ENCODE peak calls at places on chromosomes 1 and 21, in seven cellular contexts. One of them, this sample, is unnamed.

GRCh38 chr1:106515375-106515774 is 541.1 kb upstream of the PRMT6 start:
- DNase-seq in GM06990: no peak
- DNase-seq in spleen: no peak
- DNase-seq in heart left ventricle: no peak
- DNase-seq in A549: no peak
- DNase-seq in lower leg skin: no peak
- DNase-seq in NB4: no peak
- DNase-seq in this sample: no peak

GRCh38 chr1:2414297-2414958 is 2.1 kb upstream of the PEX10 start:
- DNase-seq in NB4: peak; percentile 80
- DNase-seq in A549: peak; percentile 67
- DNase-seq in GM06990: peak; percentile 80
- DNase-seq in heart left ventricle: peak; percentile 73
- DNase-seq in lower leg skin: peak; percentile 96
- DNase-seq in spleen: peak; percentile 95
- DNase-seq in this sample: peak; percentile 84

GRCh38 chr1:94079991-94080388 is 41.0 kb downstream of the ABCA4 start:
- DNase-seq in spleen: no peak
- DNase-seq in lower leg skin: peak; percentile 26
- DNase-seq in GM06990: no peak
- DNase-seq in A549: no peak
- DNase-seq in heart left ventricle: no peak
- DNase-seq in NB4: no peak
- DNase-seq in this sample: no peak

GRCh38 chr1:107640207-107640606 is 324.8 kb downstream of the VAV3 start:
- DNase-seq in GM06990: no peak
- DNase-seq in heart left ventricle: no peak
- DNase-seq in NB4: peak; percentile 6
- DNase-seq in spleen: no peak
- DNase-seq in lower leg skin: no peak
- DNase-seq in A549: no peak
- DNase-seq in this sample: no peak

GRCh38 chr1:200372095-200372884 is 37.5 kb downstream of the ZNF281 start:
- DNase-seq in spleen: no peak
- DNase-seq in heart left ventricle: no peak
- DNase-seq in A549: peak; percentile 85
- DNase-seq in lower leg skin: no peak
- DNase-seq in GM06990: no peak
- DNase-seq in NB4: no peak
- DNase-seq in this sample: no peak

GRCh38 chr1:163069142-163069541 is at the start of gene RGS4:
- DNase-seq in A549: no peak
- DNase-seq in lower leg skin: no peak
- DNase-seq in heart left ventricle: peak; percentile 70
- DNase-seq in spleen: no peak
- DNase-seq in NB4: peak; percentile 14
- DNase-seq in GM06990: no peak
- DNase-seq in this sample: no peak

GRCh38 chr1:244633140-244633539 is 19.8 kb upstream of the DESI2 start:
- DNase-seq in NB4: no peak
- DNase-seq in A549: no peak
- DNase-seq in heart left ventricle: no peak
- DNase-seq in GM06990: no peak
- DNase-seq in spleen: no peak
- DNase-seq in lower leg skin: no peak
- DNase-seq in this sample: no peak

GRCh38 chr1:79079770-79080169 is 73.2 kb upstream of the ADGRL4 start:
- DNase-seq in heart left ventricle: peak; percentile 35
- DNase-seq in GM06990: no peak
- DNase-seq in lower leg skin: no peak
- DNase-seq in spleen: no peak
- DNase-seq in A549: no peak
- DNase-seq in NB4: no peak
- DNase-seq in this sample: no peak

GRCh38 chr21:46124926-46125845 is 27.3 kb downstream of the COL6A2 start:
- DNase-seq in GM06990: no peak
- DNase-seq in spleen: peak; percentile 63
- DNase-seq in lower leg skin: peak; percentile 83
- DNase-seq in NB4: no peak
- DNase-seq in heart left ventricle: peak; percentile 17
- DNase-seq in A549: no peak
- DNase-seq in this sample: no peak

GRCh38 chr1:205183676-205184335 is 27.7 kb downstream of the DSTYK start:
- DNase-seq in spleen: no peak
- DNase-seq in A549: no peak
- DNase-seq in GM06990: no peak
- DNase-seq in lower leg skin: no peak
- DNase-seq in heart left ventricle: peak; percentile 26
- DNase-seq in NB4: peak; percentile 10
- DNase-seq in this sample: no peak

GRCh38 chr1:169680377-169681019 is 30.9 kb downstream of the SELL start:
- DNase-seq in NB4: no peak
- DNase-seq in heart left ventricle: no peak
- DNase-seq in A549: no peak
- DNase-seq in lower leg skin: no peak
- DNase-seq in spleen: peak; percentile 79
- DNase-seq in GM06990: peak; percentile 64
- DNase-seq in this sample: peak; percentile 81

GRCh38 chr21:30577766-30578165 is 12.4 kb downstream of the KRTAP22-2 start:
- DNase-seq in NB4: no peak
- DNase-seq in GM06990: no peak
- DNase-seq in heart left ventricle: no peak
- DNase-seq in lower leg skin: no peak
- DNase-seq in spleen: no peak
- DNase-seq in A549: no peak
- DNase-seq in this sample: no peak

GRCh38 chr1:109281680-109282496 is 1.1 kb downstream of the PSRC1 start:
- DNase-seq in lower leg skin: no peak
- DNase-seq in A549: no peak
- DNase-seq in spleen: no peak
- DNase-seq in GM06990: no peak
- DNase-seq in heart left ventricle: no peak
- DNase-seq in NB4: peak; percentile 57
- DNase-seq in this sample: no peak

GRCh38 chr1:93964777-93965200 is 55.6 kb upstream of the GCLM start:
- DNase-seq in GM06990: no peak
- DNase-seq in spleen: no peak
- DNase-seq in heart left ventricle: no peak
- DNase-seq in A549: peak; percentile 25
- DNase-seq in lower leg skin: no peak
- DNase-seq in NB4: peak; percentile 53
- DNase-seq in this sample: peak; percentile 12

GRCh38 chr1:164771568-164772350 is 212.8 kb downstream of the PBX1 start:
- DNase-seq in lower leg skin: no peak
- DNase-seq in GM06990: no peak
- DNase-seq in spleen: no peak
- DNase-seq in heart left ventricle: no peak
- DNase-seq in A549: no peak
- DNase-seq in NB4: no peak
- DNase-seq in this sample: no peak

GRCh38 chr1:23923592-23924495 is 10.7 kb upstream of the CNR2 start:
- DNase-seq in spleen: no peak
- DNase-seq in heart left ventricle: no peak
- DNase-seq in A549: no peak
- DNase-seq in lower leg skin: peak; percentile 57
- DNase-seq in GM06990: no peak
- DNase-seq in NB4: no peak
- DNase-seq in this sample: no peak

GRCh38 chr1:17060129-17060868 is 6.5 kb upstream of the SDHB start:
- DNase-seq in NB4: peak; percentile 88
- DNase-seq in lower leg skin: no peak
- DNase-seq in spleen: no peak
- DNase-seq in heart left ventricle: no peak
- DNase-seq in GM06990: no peak
- DNase-seq in A549: no peak
- DNase-seq in this sample: no peak

GRCh38 chr1:229114315-229114714 is 156.6 kb upstream of the RAB4A start:
- DNase-seq in NB4: no peak
- DNase-seq in A549: no peak
- DNase-seq in GM06990: no peak
- DNase-seq in spleen: no peak
- DNase-seq in heart left ventricle: no peak
- DNase-seq in lower leg skin: no peak
- DNase-seq in this sample: no peak

GRCh38 chr21:17794631-17795030 is 24.5 kb downstream of the C21orf91 start:
- DNase-seq in spleen: no peak
- DNase-seq in NB4: no peak
- DNase-seq in heart left ventricle: no peak
- DNase-seq in A549: no peak
- DNase-seq in lower leg skin: no peak
- DNase-seq in GM06990: no peak
- DNase-seq in this sample: no peak

GRCh38 chr1:3746389-3746783 is 5.9 kb upstream of the CCDC27 start:
- DNase-seq in A549: no peak
- DNase-seq in heart left ventricle: peak; percentile 34
- DNase-seq in GM06990: no peak
- DNase-seq in spleen: no peak
- DNase-seq in NB4: no peak
- DNase-seq in lower leg skin: no peak
- DNase-seq in this sample: no peak

GRCh38 chr1:60283690-60284089 is 210.1 kb upstream of the C1orf87 start:
- DNase-seq in spleen: no peak
- DNase-seq in lower leg skin: no peak
- DNase-seq in GM06990: no peak
- DNase-seq in heart left ventricle: no peak
- DNase-seq in A549: no peak
- DNase-seq in NB4: no peak
- DNase-seq in this sample: no peak

GRCh38 chr1:217133092-217133491 is 409.9 kb upstream of the ESRRG start:
- DNase-seq in heart left ventricle: no peak
- DNase-seq in GM06990: no peak
- DNase-seq in NB4: no peak
- DNase-seq in lower leg skin: no peak
- DNase-seq in spleen: no peak
- DNase-seq in A549: no peak
- DNase-seq in this sample: no peak

GRCh38 chr21:44908908-44909307 is 11.8 kb downstream of the ITGB2 start:
- DNase-seq in NB4: no peak
- DNase-seq in lower leg skin: no peak
- DNase-seq in GM06990: no peak
- DNase-seq in spleen: no peak
- DNase-seq in heart left ventricle: no peak
- DNase-seq in A549: no peak
- DNase-seq in this sample: no peak

GRCh38 chr1:2003564-2004131 is at the start of gene CFAP74:
- DNase-seq in A549: no peak
- DNase-seq in NB4: no peak
- DNase-seq in GM06990: no peak
- DNase-seq in lower leg skin: no peak
- DNase-seq in heart left ventricle: no peak
- DNase-seq in spleen: no peak
- DNase-seq in this sample: no peak

DNA sequence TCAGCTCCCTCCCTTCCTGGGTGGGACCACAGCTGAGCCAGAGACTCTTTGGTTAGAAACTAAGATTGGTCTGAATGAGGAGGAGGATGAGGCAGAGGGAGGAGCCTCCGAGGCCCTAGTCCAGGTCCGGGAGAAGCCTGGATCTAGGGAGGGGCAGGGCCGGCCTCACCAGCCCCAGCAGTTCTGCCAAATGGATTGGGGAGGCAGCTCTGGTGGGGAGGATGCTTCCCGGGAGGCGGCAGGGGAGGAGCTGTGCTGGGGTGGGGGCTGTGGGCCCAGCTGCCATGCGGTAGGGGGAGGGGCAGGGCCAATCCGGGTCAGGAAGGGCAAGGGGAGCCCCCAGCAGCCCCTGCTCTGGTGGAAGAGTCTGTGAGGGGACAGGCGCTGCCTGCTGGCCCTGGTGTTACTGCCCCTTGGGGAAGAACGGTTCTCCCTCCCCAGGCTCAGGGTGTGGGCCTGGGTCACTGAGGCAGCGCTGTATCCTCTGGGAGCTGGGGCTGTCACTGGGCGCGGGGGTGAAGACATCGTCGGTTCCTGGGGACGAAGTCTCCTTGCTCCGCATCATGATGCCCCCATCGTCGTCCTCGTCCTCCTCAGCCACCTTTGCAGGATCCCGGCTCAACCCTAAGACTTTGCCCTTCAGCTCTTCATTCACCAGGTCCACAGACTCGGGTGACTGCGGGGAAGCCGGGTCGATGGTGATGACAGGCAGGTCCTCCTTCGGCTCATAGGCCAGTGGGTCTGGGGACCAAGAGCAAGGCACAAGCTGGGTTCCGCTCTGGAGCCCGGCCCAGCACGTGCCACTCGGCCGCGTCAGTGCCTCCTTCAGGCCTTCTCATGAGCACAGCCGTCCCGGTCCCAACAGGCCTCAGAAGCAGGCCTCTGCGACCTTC is 54.8 kb downstream of the SLC9A1 start:
- DNase-seq in NB4: peak; percentile 6
- DNase-seq in GM06990: no peak
- DNase-seq in spleen: no peak
- DNase-seq in lower leg skin: peak; percentile 91
- DNase-seq in heart left ventricle: peak; percentile 65
- DNase-seq in A549: peak; percentile 48
- DNase-seq in this sample: no peak
- H3K4me3 ChIP-seq in NB4: no peak overlapping the region
- H3K4me3 ChIP-seq in GM06990: no peak overlapping the region
- H3K4me3 ChIP-seq in spleen: no peak overlapping the region
- H3K4me3 ChIP-seq in lower leg skin: no peak overlapping the region
- H3K4me3 ChIP-seq in heart left ventricle: no peak overlapping the region
- H3K4me3 ChIP-seq in A549: no peak overlapping the region
- H3K4me3 ChIP-seq in this sample: no peak overlapping the region

GRCh38 chr1:154624756-154625643 is 17.0 kb upstream of the ADAR start:
- DNase-seq in NB4: no peak
- DNase-seq in heart left ventricle: no peak
- DNase-seq in spleen: no peak
- DNase-seq in lower leg skin: no peak
- DNase-seq in GM06990: no peak
- DNase-seq in A549: no peak
- DNase-seq in this sample: no peak
- TF ChIP-seq CTCF in NB4: no peak
- TF ChIP-seq CTCF in heart left ventricle: no peak
- TF ChIP-seq CTCF in spleen: no peak
- TF ChIP-seq CTCF in lower leg skin: no peak
- TF ChIP-seq CTCF in GM06990: no peak
- TF ChIP-seq CTCF in A549: no peak
- TF ChIP-seq CTCF in this sample: no peak

GRCh38 chr1:30662291-30662840 is 61.0 kb downstream of the MATN1 start:
- DNase-seq in spleen: peak; percentile 30
- DNase-seq in lower leg skin: no peak
- DNase-seq in GM06990: no peak
- DNase-seq in NB4: no peak
- DNase-seq in A549: no peak
- DNase-seq in heart left ventricle: no peak
- DNase-seq in this sample: no peak
- H3K4me3 ChIP-seq in spleen: no peak overlapping the region
- H3K4me3 ChIP-seq in lower leg skin: no peak overlapping the region
- H3K4me3 ChIP-seq in GM06990: no peak overlapping the region
- H3K4me3 ChIP-seq in NB4: no peak overlapping the region
- H3K4me3 ChIP-seq in A549: no peak overlapping the region
- H3K4me3 ChIP-seq in heart left ventricle: no peak overlapping the region
- H3K4me3 ChIP-seq in this sample: no peak overlapping the region

GRCh38 chr1:207619833-207620572 is 24.9 kb upstream of the CR1L start:
- DNase-seq in GM06990: no peak
- DNase-seq in NB4: peak; percentile 64
- DNase-seq in heart left ventricle: no peak
- DNase-seq in A549: peak; percentile 28
- DNase-seq in lower leg skin: no peak
- DNase-seq in spleen: no peak
- DNase-seq in this sample: peak; percentile 52

DNA sequence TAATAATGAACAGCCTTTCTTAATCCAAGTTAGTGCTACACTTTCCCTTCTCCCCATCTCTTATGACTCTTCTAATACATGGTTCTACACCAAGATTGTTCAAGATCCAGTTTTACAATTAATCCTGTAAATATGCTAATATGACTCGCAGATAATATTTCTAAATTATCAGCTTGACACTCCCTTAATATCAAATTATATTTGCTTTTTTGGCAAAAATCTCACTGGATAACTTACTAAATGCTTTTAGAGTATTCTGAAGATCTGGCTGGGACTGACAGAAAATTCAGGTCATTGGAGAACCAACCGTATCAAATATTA is 24.4 kb upstream of the CR1L start:
- DNase-seq in NB4: no peak
- DNase-seq in spleen: no peak
- DNase-seq in GM06990: no peak
- DNase-seq in heart left ventricle: no peak
- DNase-seq in lower leg skin: no peak
- DNase-seq in A549: no peak
- DNase-seq in this sample: no peak
- TF ChIP-seq CTCF in NB4: no peak
- TF ChIP-seq CTCF in spleen: peak; percentile 32
- TF ChIP-seq CTCF in GM06990: no peak
- TF ChIP-seq CTCF in heart left ventricle: no peak
- TF ChIP-seq CTCF in lower leg skin: no peak
- TF ChIP-seq CTCF in A549: no peak
- TF ChIP-seq CTCF in this sample: no peak

This sample was measured in GM12865.